ENCODE peak calls at places on chromosomes 12 and 14, in four cellular contexts. U is stimulated activated CD4-positive, alpha-beta T cell treated with anti-CD3 and anti-CD28 coated beads, Interleukin-4, amount 100 ng/mL, for 4 hours; O is fibroblast of the aortic adventitia; H is stimulated activated CD8-positive, alpha-beta memory T cell treated with anti-CD3 and anti-CD28 coated beads, Interleukin-7, amount 100 ng/mL, for 1 hour. D is an unnamed sample.

GRCh38 chr14:92987713-92988510 is 65.0 kb downstream of the CHGA start:
- DNase-seq in U (no peak), O (no peak), H (no peak), D (no peak)

GRCh38 chr14:59454131-59454530 is 11.0 kb downstream of the GPR135 start:
- DNase-seq in U (no peak), O (peak; percentile 98), H (no peak), D (peak; percentile 50)

GRCh38 chr14:104942586-104942985 is 17.9 kb downstream of the PLD4 start:
- DNase-seq in U (no peak), O (no peak), H (no peak), D (no peak)

GRCh38 chr12:28583771-28584261 is 393.6 kb downstream of the CCDC91 start:
- DNase-seq in U (no peak), O (no peak), H (no peak), D (no peak)

GRCh38 chr12:100995201-100995600 is 200.6 kb downstream of the ANO4 start:
- DNase-seq in U (no peak), O (peak; percentile 62), H (no peak), D (no peak)

GRCh38 chr12:50742776-50743175 is 21.1 kb upstream of the ATF1 start:
- DNase-seq in U (no peak), O (no peak), H (no peak), D (no peak)

GRCh38 chr14:100132903-100133510 is 26.4 kb downstream of the DEGS2 start:
- DNase-seq in U (no peak), O (peak; percentile 63), H (no peak), D (no peak)

GRCh38 chr12:67669925-67670631 is 21.5 kb downstream of the DYRK2 start:
- DNase-seq in U (no peak), O (no peak), H (no peak), D (no peak)

GRCh38 chr12:43805149-43805856 is 814 bp downstream of the TWF1 start:
- DNase-seq in U (no peak), O (peak; percentile 13), H (no peak), D (no peak)

GRCh38 chr12:88993655-88994054 is 358.6 kb downstream of the DUSP6 start:
- DNase-seq in U (no peak), O (peak; percentile 87), H (no peak), D (peak; percentile 84)

GRCh38 chr14:99565383-99565782 is 38.6 kb downstream of the CCDC85C start:
- DNase-seq in U (no peak), O (no peak), H (no peak), D (no peak)

GRCh38 chr12:47088021-47088944 is 8.5 kb upstream of the AMIGO2 start:
- DNase-seq in U (no peak), O (peak; percentile 70), H (no peak), D (peak; percentile 90)

GRCh38 chr12:52876371-52876770 is 27.6 kb upstream of the KRT78 start:
- DNase-seq in U (no peak), O (no peak), H (no peak), D (no peak)

GRCh38 chr14:57066887-57067513 is 201.7 kb downstream of the EXOC5 start:
- DNase-seq in U (no peak), O (peak; percentile 2), H (no peak), D (peak; percentile 37)

GRCh38 chr14:68486033-68486732 is 306.7 kb downstream of the ZFP36L1 start:
- DNase-seq in U (no peak), O (no peak), H (no peak), D (no peak)

GRCh38 chr12:132154941-132155770 is 10.9 kb downstream of the NOC4L start:
- DNase-seq in U (no peak), O (no peak), H (no peak), D (no peak)

GRCh38 chr14:56716705-56717104 is 93.6 kb downstream of the OTX2 start:
- DNase-seq in U (no peak), O (no peak), H (no peak), D (no peak)

GRCh38 chr12:53268009-53268636 is at the start of gene ESPL1:
- DNase-seq in U (peak; percentile 80), O (peak; percentile 68), H (peak; percentile 61), D (peak; percentile 82)

GRCh38 chr12:104521731-104522130 is 65.0 kb downstream of the CHST11 start:
- DNase-seq in U (no peak), O (peak; percentile 60), H (no peak), D (peak; percentile 38)

GRCh38 chr12:131901431-131902331 is 7.3 kb downstream of the ULK1 start:
- DNase-seq in U (no peak), O (no peak), H (no peak), D (no peak)

GRCh38 chr12:20382117-20382516 is 13.8 kb downstream of the PDE3A start:
- DNase-seq in U (no peak), O (no peak), H (no peak), D (no peak)

GRCh38 chr12:52605542-52605941 is 4.3 kb upstream of the KRT72 start:
- DNase-seq in U (no peak), O (no peak), H (no peak), D (no peak)

GRCh38 chr12:121209629-121210572 is at the start of gene P2RX4:
- DNase-seq in U (peak; percentile 83), O (peak; percentile 59), H (peak; percentile 67), D (peak; percentile 76)

GRCh38 chr14:102900631-102901571 is 21.6 kb upstream of the AMN start:
- DNase-seq in U (no peak), O (no peak), H (no peak), D (no peak)

GRCh38 chr12:48010366-48010970 is 6.2 kb upstream of the COL2A1 start:
- DNase-seq in U (no peak), O (no peak), H (no peak), D (no peak)

GRCh38 chr14:69287096-69287991 is 27.4 kb downstream of the GALNT16 start:
- DNase-seq in U (no peak), O (no peak), H (no peak), D (no peak)

GRCh38 chr12:31849090-31849687 is 110.0 kb upstream of the RESF1 start:
- DNase-seq in U (no peak), O (no peak), H (no peak), D (no peak)

GRCh38 chr12:8996682-8997405 is 7.5 kb downstream of the KLRG1 start:
- DNase-seq in U (peak; percentile 15), O (peak; percentile 16), H (no peak), D (peak; percentile 91)

D was measured in endothelial cell of umbilical vein.